ENCODE peak calls at places on chromosomes 12 and 14, in five cellular contexts. I is A549, F is SK-N-SH, V is endothelial cell of umbilical vein, O is WTC11. E is an unnamed sample.

GRCh38 chr12:68609955-68610434 is 704 bp upstream of the RAP1B start:
- DNase-seq in I (no peak), F (peak), V (no peak), O (no peak), E (no peak)

GRCh38 chr12:126507231-126507630 is 1442.0 kb downstream of the AACS start:
- DNase-seq in I (no peak), F (no peak), V (no peak), O (no peak), E (no peak)

GRCh38 chr12:6949063-6949594 is 2.0 kb upstream of the PTPN6 start:
- DNase-seq in I (no peak), F (peak), V (no peak), O (no peak), E (no peak)

GRCh38 chr12:90305379-90305778 is 596.7 kb upstream of the ATP2B1 start:
- DNase-seq in I (no peak), F (no peak), V (no peak), O (peak), E (no peak)

GRCh38 chr12:95548539-95549391 is 2.5 kb downstream of the USP44 start:
- DNase-seq in I (peak), F (peak), V (peak), O (peak), E (no peak)

GRCh38 chr14:54420478-54421116 is 20.6 kb downstream of the CNIH1 start:
- DNase-seq in I (peak), F (peak), V (peak), O (peak), E (peak)

GRCh38 chr12:53575502-53576264 is 50.5 kb downstream of the ATF7 start:
- DNase-seq in I (peak), F (no peak), V (no peak), O (no peak), E (peak)

GRCh38 chr14:61179061-61179675 is 102.0 kb downstream of the TMEM30B start:
- DNase-seq in I (peak), F (no peak), V (no peak), O (no peak), E (no peak)

GRCh38 chr14:100785338-100785615 is 40.6 kb upstream of the MEG3 start:
- DNase-seq in I (no peak), F (no peak), V (no peak), O (no peak), E (no peak)

GRCh38 chr12:3752741-3753486 is at the start of gene CRACR2A:
- DNase-seq in I (peak), F (peak), V (peak), O (peak), E (peak)

GRCh38 chr12:53205747-53206146 is 1.3 kb downstream of the ITGB7 start:
- DNase-seq in I (no peak), F (no peak), V (no peak), O (no peak), E (peak)

GRCh38 chr14:98146416-98146815 is 1125.6 kb downstream of the BCL11B start:
- DNase-seq in I (no peak), F (no peak), V (no peak), O (no peak), E (no peak)

GRCh38 chr14:70789961-70790360 is 19.4 kb downstream of the MAP3K9 start:
- DNase-seq in I (no peak), F (no peak), V (no peak), O (no peak), E (no peak)

DNA sequence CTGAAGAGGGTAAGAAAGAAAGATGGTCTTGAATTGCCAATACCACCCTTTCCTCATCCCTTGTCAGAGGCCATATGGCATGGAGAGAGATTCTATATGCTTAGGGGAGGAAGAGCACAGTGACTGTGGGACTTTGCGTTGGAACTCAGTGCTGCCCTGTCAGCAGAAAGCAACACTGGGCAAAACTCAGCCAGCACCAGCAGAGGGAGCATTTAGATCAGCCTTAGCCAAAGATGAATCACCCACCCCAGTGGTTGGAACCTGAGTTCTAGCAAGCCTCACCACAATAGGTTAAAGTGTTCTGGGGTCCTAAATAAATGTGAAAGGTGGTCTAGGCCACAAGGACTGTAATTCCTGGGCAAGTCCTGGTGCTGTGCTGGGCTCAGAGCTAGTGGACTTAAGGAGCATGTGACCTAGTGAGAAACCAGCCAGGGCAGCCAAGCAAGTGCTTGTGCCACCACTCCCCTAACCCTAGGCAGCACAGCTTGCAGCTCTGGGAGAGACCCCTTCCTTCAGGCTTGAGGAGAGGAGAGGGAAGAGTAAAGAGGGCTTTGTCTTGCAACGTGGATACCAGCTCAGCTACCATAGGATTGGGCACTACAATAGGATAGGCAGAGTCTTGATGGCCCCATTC is 11.4 kb upstream of the BCAT1 start:
- DNase-seq in I (peak), F (no peak), V (peak), O (peak), E (peak)
- TF ChIP-seq MAX in I (no peak), F (no peak), V (no peak), O (no peak), E (no peak)

GRCh38 chr14:69247691-69248440 is 12.1 kb upstream of the GALNT16 start:
- DNase-seq in I (no peak), F (no peak), V (no peak), O (no peak), E (no peak)
- TF ChIP-seq CTCF in I (no peak), F (peak), V (peak), O (no peak), E (no peak)

GRCh38 chr14:25411933-25412757 is 362.2 kb upstream of the STXBP6 start:
- DNase-seq in I (no peak), F (no peak), V (no peak), O (peak), E (peak)
- TF ChIP-seq MAX in I (no peak), F (no peak), V (no peak), O (no peak), E (no peak)

DNA sequence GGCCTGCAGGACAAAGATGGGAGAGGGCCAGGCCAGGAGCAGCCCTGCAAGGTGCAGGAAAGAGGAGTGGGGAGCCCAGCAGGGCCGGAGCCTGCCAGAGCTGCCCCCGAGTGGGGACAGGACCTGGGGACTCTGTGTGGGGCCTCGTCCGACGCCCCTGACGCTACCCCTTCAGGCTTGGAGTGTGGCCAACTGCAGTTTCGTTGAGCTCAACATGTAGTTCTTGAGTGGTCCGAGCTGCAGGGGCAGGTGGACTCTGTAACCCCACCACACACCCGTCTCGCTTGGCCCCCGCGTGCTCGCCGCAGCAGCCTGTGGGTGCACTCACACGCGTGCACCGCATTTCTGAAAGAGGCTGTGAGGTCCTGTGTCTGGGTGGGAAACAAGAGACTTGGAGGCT is 2.0 kb downstream of the ASPG start:
- DNase-seq in I (no peak), F (no peak), V (no peak), O (peak), E (peak)
- TF ChIP-seq CTCF in I (no peak), F (no peak), V (no peak), O (no peak), E (no peak)

GRCh38 chr12:123491056-123491455 is 33.1 kb downstream of the SNRNP35 start:
- DNase-seq in I (no peak), F (no peak), V (no peak), O (no peak), E (peak)
- TF ChIP-seq MAX in I (no peak), F (no peak), V (no peak), O (no peak), E (no peak)

E was measured in NB4.